ENCODE peak calls at places on chromosome 4, in five cellular contexts. X is SK-N-SH, I is IMR-90, U is heart right ventricle, N is uterus. T is an unnamed sample. For H3K4me1, the result is how much of the 10 kb centered on the place peaks cover.

GRCh38 chr4:102477657-102478056 is 23.5 kb upstream of the NFKB1 start:
- DNase-seq in X (no peak), I (peak), U (no peak), N (no peak), T (no peak)

GRCh38 chr4:101774807-101775206 is 15.7 kb upstream of the BANK1 start:
- DNase-seq in X (no peak), I (peak), U (no peak), N (no peak), T (no peak)

GRCh38 chr4:112245383-112245782 is 13.8 kb downstream of the AP1AR start:
- DNase-seq in X (no peak), I (peak), U (no peak), N (no peak), T (no peak)

GRCh38 chr4:140004580-140005314 is 149.2 kb downstream of the MAML3 start:
- DNase-seq in X (peak), I (peak), U (peak), N (peak), T (peak)

GRCh38 chr4:151226004-151226932 is 50.7 kb upstream of the PRSS48 start:
- DNase-seq in X (no peak), I (peak), U (no peak), N (no peak), T (no peak)

GRCh38 chr4:12889054-12889453 is 595.1 kb downstream of the RAB28 start:
- DNase-seq in X (no peak), I (no peak), U (no peak), N (no peak), T (peak)

GRCh38 chr4:154565704-154566103 is 2.9 kb downstream of the FGB start:
- DNase-seq in X (no peak), I (no peak), U (no peak), N (no peak), T (no peak)

GRCh38 chr4:123990310-123990709 is 593.7 kb downstream of the SPRY1 start:
- DNase-seq in X (no peak), I (no peak), U (no peak), N (no peak), T (no peak)

GRCh38 chr4:108141213-108142045 is 27.3 kb downstream of the LEF1 start:
- DNase-seq in X (no peak), I (no peak), U (no peak), N (no peak), T (no peak)

GRCh38 chr4:94489075-94489474 is 37.3 kb downstream of the PDLIM5 start:
- DNase-seq in X (no peak), I (no peak), U (no peak), N (no peak), T (no peak)

GRCh38 chr4:7207791-7208231 is 15.5 kb downstream of the SORCS2 start:
- DNase-seq in X (no peak), I (no peak), U (no peak), N (peak), T (no peak)

GRCh38 chr4:139176299-139177048 is 544 bp downstream of the ELF2 start:
- DNase-seq in X (peak), I (peak), U (peak), N (peak), T (peak)

GRCh38 chr4:110886270-110886669 is 263.4 kb upstream of the PITX2 start:
- DNase-seq in X (no peak), I (no peak), U (no peak), N (no peak), T (no peak)

DNA sequence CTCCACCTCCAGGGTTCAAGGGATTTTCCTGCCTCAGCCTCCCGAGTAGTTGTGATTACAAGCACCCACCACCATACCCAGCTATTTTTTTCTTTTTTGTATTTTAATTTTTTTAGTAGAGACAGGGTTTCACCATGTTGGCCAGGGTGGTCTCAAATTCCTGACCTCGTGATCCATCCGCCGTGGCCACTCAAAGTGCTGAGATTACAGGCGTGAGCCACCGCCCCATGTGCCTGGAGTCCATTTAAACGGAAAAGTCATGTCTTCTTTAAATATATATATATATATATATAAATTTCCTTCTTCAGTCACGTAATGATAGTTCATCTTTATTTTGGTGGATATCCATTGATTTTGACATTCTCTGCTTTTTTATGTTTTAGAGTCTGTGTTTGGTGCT is 264.0 kb upstream of the PITX2 start:
- DNase-seq in X (no peak), I (no peak), U (no peak), N (no peak), T (no peak)
- H3K27ac ChIP-seq in X (no peak), I (no peak), U (no peak), N (no peak), T (no peak)

GRCh38 chr4:2787230-2788100 is 5.4 kb upstream of the SH3BP2 start:
- DNase-seq in X (peak), I (no peak), U (peak), N (no peak), T (no peak)
- H3K4me1 ChIP-seq in X (under half), I (under half), U (under half), N (under half), T (half or more)

DNA sequence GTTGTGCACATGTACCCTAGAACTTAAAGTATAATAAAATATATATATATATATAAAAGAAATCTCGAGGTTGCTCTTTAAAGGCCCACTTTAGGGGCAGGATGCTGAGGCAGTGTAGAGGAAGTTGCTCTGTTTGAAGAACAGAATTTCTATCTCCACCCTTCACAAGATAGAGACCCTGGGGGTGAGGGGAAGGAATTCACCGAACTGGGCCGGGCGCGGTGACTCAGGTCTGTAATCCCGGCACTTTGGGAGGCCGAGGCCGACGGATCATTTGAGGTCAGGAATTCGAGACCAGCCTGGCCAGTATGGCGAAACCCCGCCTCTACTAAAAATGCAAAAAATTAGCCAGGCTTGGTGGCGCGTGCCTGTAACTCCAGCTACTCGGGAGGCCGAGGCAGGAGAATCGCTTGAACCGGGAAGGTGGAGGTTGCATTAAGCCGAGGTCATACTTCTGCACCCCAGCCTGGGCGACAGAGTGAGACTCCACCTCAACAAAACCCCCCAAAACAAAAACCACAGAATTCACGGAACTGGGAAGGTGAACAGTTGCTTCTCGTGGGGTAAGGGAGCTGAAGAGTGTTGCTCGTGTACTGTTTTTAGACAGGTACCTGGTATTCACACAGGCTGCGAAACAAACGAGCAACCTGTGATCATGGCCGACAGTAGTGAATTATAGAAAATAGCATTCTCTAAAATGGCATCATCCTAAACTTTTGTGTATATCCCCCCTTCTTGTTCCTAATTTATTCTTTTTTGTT is 6.2 kb downstream of the PLAC8 start:
- DNase-seq in X (no peak), I (no peak), U (no peak), N (no peak), T (no peak)
- H3K27ac ChIP-seq in X (no peak), I (no peak), U (no peak), N (no peak), T (no peak)

DNA sequence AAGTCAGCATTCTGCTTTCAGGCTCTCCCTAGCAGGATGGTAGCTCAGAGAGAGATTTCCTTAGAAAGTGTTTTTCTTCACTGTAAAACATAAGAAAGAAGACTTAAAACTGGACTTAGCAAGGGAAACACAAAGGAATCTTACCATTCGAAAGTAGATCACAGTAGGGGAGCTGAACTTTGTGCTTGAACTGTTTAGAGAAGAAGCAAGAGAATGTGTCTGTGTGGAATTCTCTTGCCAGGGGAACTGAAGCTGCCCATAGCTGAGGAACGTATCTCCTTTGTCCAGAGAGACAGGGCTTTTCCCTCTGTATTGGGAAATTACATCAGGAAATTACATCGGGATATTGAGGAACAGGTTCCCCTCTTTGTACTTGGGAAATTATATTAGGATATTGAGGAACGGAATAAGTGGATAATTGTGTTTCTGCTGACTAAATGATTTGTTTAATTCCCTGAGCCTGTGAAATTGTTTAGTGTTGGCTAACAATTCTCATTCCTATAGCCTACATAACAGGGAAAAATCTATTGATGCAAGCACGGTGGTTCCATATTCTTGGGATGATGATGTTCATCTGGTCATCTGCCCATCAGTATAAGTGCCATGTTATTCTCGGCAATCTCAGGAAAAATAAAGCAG is 21.2 kb downstream of the SRD5A3 start:
- DNase-seq in X (no peak), I (no peak), U (no peak), N (no peak), T (no peak)
- H3K4me1 ChIP-seq in X (under half), I (under half), U (under half), N (under half), T (under half)